ENCODE peak calls at places on chromosomes 13 and 19, in seven cellular contexts. One of them, this sample, is unnamed.

GRCh38 chr13:55439450-55439849 is 1701.3 kb upstream of the PRR20A start:
- DNase-seq in effector memory CD8-positive, alpha-beta T cell: no peak
- DNase-seq in CD4-positive, alpha-beta T cell: no peak
- DNase-seq in lower leg skin: no peak
- DNase-seq in H9: no peak
- DNase-seq in cardiac fibroblast: no peak
- DNase-seq in psoas muscle: no peak
- DNase-seq in this sample: no peak

GRCh38 chr19:49894879-49895565 is 1.7 kb downstream of the IL4I1 start:
- DNase-seq in cardiac fibroblast: no peak
- DNase-seq in psoas muscle: no peak
- DNase-seq in H9: no peak
- DNase-seq in effector memory CD8-positive, alpha-beta T cell: peak
- DNase-seq in lower leg skin: no peak
- DNase-seq in CD4-positive, alpha-beta T cell: no peak
- DNase-seq in this sample: no peak

GRCh38 chr13:33865945-33866344 is 48.0 kb downstream of the RFC3 start:
- DNase-seq in psoas muscle: no peak
- DNase-seq in H9: no peak
- DNase-seq in effector memory CD8-positive, alpha-beta T cell: no peak
- DNase-seq in CD4-positive, alpha-beta T cell: no peak
- DNase-seq in cardiac fibroblast: no peak
- DNase-seq in lower leg skin: no peak
- DNase-seq in this sample: no peak

GRCh38 chr19:29524201-29524911 is 1.4 kb upstream of the VSTM2B start:
- DNase-seq in H9: peak
- DNase-seq in lower leg skin: no peak
- DNase-seq in CD4-positive, alpha-beta T cell: no peak
- DNase-seq in cardiac fibroblast: no peak
- DNase-seq in psoas muscle: peak
- DNase-seq in effector memory CD8-positive, alpha-beta T cell: no peak
- DNase-seq in this sample: no peak

GRCh38 chr13:88103824-88104223 is 432.7 kb downstream of the SLITRK5 start:
- DNase-seq in lower leg skin: no peak
- DNase-seq in CD4-positive, alpha-beta T cell: no peak
- DNase-seq in cardiac fibroblast: no peak
- DNase-seq in psoas muscle: no peak
- DNase-seq in H9: no peak
- DNase-seq in effector memory CD8-positive, alpha-beta T cell: no peak
- DNase-seq in this sample: no peak

GRCh38 chr19:35542209-35542608 is 3.2 kb upstream of the TMEM147 start:
- DNase-seq in effector memory CD8-positive, alpha-beta T cell: no peak
- DNase-seq in psoas muscle: no peak
- DNase-seq in lower leg skin: no peak
- DNase-seq in H9: no peak
- DNase-seq in CD4-positive, alpha-beta T cell: no peak
- DNase-seq in cardiac fibroblast: no peak
- DNase-seq in this sample: no peak

GRCh38 chr13:99973163-99973785 is 1.7 kb upstream of the ZIC5 start:
- DNase-seq in effector memory CD8-positive, alpha-beta T cell: no peak
- DNase-seq in psoas muscle: no peak
- DNase-seq in CD4-positive, alpha-beta T cell: no peak
- DNase-seq in H9: no peak
- DNase-seq in cardiac fibroblast: no peak
- DNase-seq in lower leg skin: no peak
- DNase-seq in this sample: no peak

GRCh38 chr19:42538841-42539709 is 10.8 kb upstream of the CEACAM1 start:
- DNase-seq in CD4-positive, alpha-beta T cell: no peak
- DNase-seq in cardiac fibroblast: no peak
- DNase-seq in H9: no peak
- DNase-seq in lower leg skin: peak
- DNase-seq in effector memory CD8-positive, alpha-beta T cell: no peak
- DNase-seq in psoas muscle: no peak
- DNase-seq in this sample: no peak

GRCh38 chr13:49584771-49585182 is 581 bp downstream of the RCBTB1 start:
- DNase-seq in CD4-positive, alpha-beta T cell: no peak
- DNase-seq in effector memory CD8-positive, alpha-beta T cell: no peak
- DNase-seq in psoas muscle: no peak
- DNase-seq in cardiac fibroblast: peak
- DNase-seq in lower leg skin: no peak
- DNase-seq in H9: no peak
- DNase-seq in this sample: no peak

GRCh38 chr19:33239223-33239975 is 13.7 kb upstream of the SLC7A10 start:
- DNase-seq in effector memory CD8-positive, alpha-beta T cell: peak
- DNase-seq in H9: no peak
- DNase-seq in cardiac fibroblast: no peak
- DNase-seq in psoas muscle: no peak
- DNase-seq in CD4-positive, alpha-beta T cell: no peak
- DNase-seq in lower leg skin: no peak
- DNase-seq in this sample: no peak

GRCh38 chr19:53102701-53103140 is 501 bp downstream of the ZNF160 start:
- DNase-seq in cardiac fibroblast: peak
- DNase-seq in psoas muscle: peak
- DNase-seq in CD4-positive, alpha-beta T cell: peak
- DNase-seq in H9: no peak
- DNase-seq in effector memory CD8-positive, alpha-beta T cell: peak
- DNase-seq in lower leg skin: peak
- DNase-seq in this sample: peak

GRCh38 chr19:45528744-45529453 is 21.6 kb downstream of the VASP start:
- DNase-seq in H9: peak
- DNase-seq in cardiac fibroblast: peak
- DNase-seq in lower leg skin: no peak
- DNase-seq in psoas muscle: peak
- DNase-seq in effector memory CD8-positive, alpha-beta T cell: no peak
- DNase-seq in CD4-positive, alpha-beta T cell: no peak
- DNase-seq in this sample: no peak

GRCh38 chr19:46697142-46697960 is 19.6 kb downstream of the PRKD2 start:
- DNase-seq in lower leg skin: peak
- DNase-seq in psoas muscle: peak
- DNase-seq in CD4-positive, alpha-beta T cell: no peak
- DNase-seq in effector memory CD8-positive, alpha-beta T cell: peak
- DNase-seq in cardiac fibroblast: peak
- DNase-seq in H9: peak
- DNase-seq in this sample: no peak

GRCh38 chr19:34851277-34851804 is 75.4 kb upstream of the ZNF30 start:
- DNase-seq in H9: peak
- DNase-seq in psoas muscle: no peak
- DNase-seq in cardiac fibroblast: no peak
- DNase-seq in lower leg skin: no peak
- DNase-seq in effector memory CD8-positive, alpha-beta T cell: no peak
- DNase-seq in CD4-positive, alpha-beta T cell: no peak
- DNase-seq in this sample: no peak

GRCh38 chr13:29749401-29750177 is 100.8 kb downstream of the UBL3 start:
- DNase-seq in cardiac fibroblast: no peak
- DNase-seq in effector memory CD8-positive, alpha-beta T cell: no peak
- DNase-seq in H9: no peak
- DNase-seq in lower leg skin: no peak
- DNase-seq in CD4-positive, alpha-beta T cell: no peak
- DNase-seq in psoas muscle: no peak
- DNase-seq in this sample: no peak

GRCh38 chr13:114071441-114071840 is 61.0 kb downstream of the RASA3 start:
- DNase-seq in lower leg skin: peak
- DNase-seq in H9: no peak
- DNase-seq in psoas muscle: no peak
- DNase-seq in effector memory CD8-positive, alpha-beta T cell: no peak
- DNase-seq in cardiac fibroblast: no peak
- DNase-seq in CD4-positive, alpha-beta T cell: no peak
- DNase-seq in this sample: no peak

GRCh38 chr19:42466521-42467436 is 24.0 kb upstream of the CXCL17 start:
- DNase-seq in CD4-positive, alpha-beta T cell: no peak
- DNase-seq in H9: no peak
- DNase-seq in psoas muscle: no peak
- DNase-seq in cardiac fibroblast: peak
- DNase-seq in lower leg skin: peak
- DNase-seq in effector memory CD8-positive, alpha-beta T cell: no peak
- DNase-seq in this sample: no peak

GRCh38 chr19:4089400-4089908 is 22.8 kb upstream of the ZBTB7A start:
- DNase-seq in psoas muscle: peak
- DNase-seq in cardiac fibroblast: no peak
- DNase-seq in effector memory CD8-positive, alpha-beta T cell: peak
- DNase-seq in CD4-positive, alpha-beta T cell: no peak
- DNase-seq in H9: no peak
- DNase-seq in lower leg skin: no peak
- DNase-seq in this sample: peak